ENCODE peak calls at places on chromosomes 3 and 15, in nine cellular contexts. M is HT1080; G is nephron progenitor cell; K is GM23248; W is substantia nigra; Z is AG04450; N is natural killer cell treated with Interleukin-12 subunit alpha and Interleukin-12 subunit beta and Interleukin-15 and Interleukin-18, amount 100 ng/mL, for 72 hours; I is stimulated activated CD8-positive, alpha-beta memory T cell treated with anti-CD3 and anti-CD28 coated beads, Interleukin-4, amount 100 ng/mL, for 1 hour; A is psoas muscle. L is an unnamed sample.

GRCh38 chr3:16605966-16606365 is 743 bp upstream of the DAZL start:
- DNase-seq in M (no peak), G (no peak), K (no peak), W (no peak), Z (no peak), N (no peak), I (no peak), A (no peak), L (no peak)

GRCh38 chr3:49734752-49735151 is 11.0 kb upstream of the GMPPB start:
- DNase-seq in M (no peak), G (no peak), K (no peak), W (no peak), Z (no peak), N (no peak), I (no peak), A (no peak), L (no peak)

GRCh38 chr15:30065025-30065801 is 17.5 kb upstream of the GOLGA8J start:
- DNase-seq in M (peak), G (no peak), K (peak), W (no peak), Z (peak), N (no peak), I (no peak), A (no peak), L (no peak)

GRCh38 chr3:158405507-158405906 is 165.5 kb upstream of the MLF1 start:
- DNase-seq in M (no peak), G (no peak), K (no peak), W (no peak), Z (no peak), N (no peak), I (no peak), A (no peak), L (no peak)

GRCh38 chr3:187974857-187975257 is 179.1 kb upstream of the LPP start:
- DNase-seq in M (no peak), G (no peak), K (no peak), W (no peak), Z (no peak), N (no peak), I (no peak), A (no peak), L (no peak)

GRCh38 chr3:4506559-4507009 is 13.4 kb downstream of the ITPR1 start:
- DNase-seq in M (no peak), G (no peak), K (no peak), W (no peak), Z (no peak), N (no peak), I (no peak), A (no peak), L (no peak)

GRCh38 chr3:159200176-159200575 is 398.3 kb downstream of the MFSD1 start:
- DNase-seq in M (peak), G (no peak), K (peak), W (no peak), Z (peak), N (no peak), I (no peak), A (no peak), L (peak)

GRCh38 chr3:15800780-15801179 is 3.0 kb upstream of the ANKRD28 start:
- DNase-seq in M (no peak), G (no peak), K (no peak), W (no peak), Z (no peak), N (no peak), I (no peak), A (no peak), L (peak)

GRCh38 chr3:70916375-70917055 is 604.1 kb upstream of the MDFIC2 start:
- DNase-seq in M (peak), G (no peak), K (peak), W (no peak), Z (no peak), N (no peak), I (no peak), A (no peak), L (no peak)

GRCh38 chr15:86115138-86115801 is 35.6 kb downstream of the AGBL1 start:
- DNase-seq in M (no peak), G (no peak), K (no peak), W (no peak), Z (no peak), N (no peak), I (no peak), A (no peak), L (no peak)

GRCh38 chr3:136626448-136626847 is 125.7 kb downstream of the STAG1 start:
- DNase-seq in M (no peak), G (no peak), K (no peak), W (no peak), Z (no peak), N (no peak), I (no peak), A (no peak), L (peak)

GRCh38 chr3:150743508-150743907 is 19.5 kb downstream of the SIAH2 start:
- DNase-seq in M (peak), G (no peak), K (peak), W (no peak), Z (no peak), N (no peak), I (no peak), A (no peak), L (no peak)

GRCh38 chr3:64491843-64492242 is 196.0 kb downstream of the ADAMTS9 start:
- DNase-seq in M (no peak), G (no peak), K (no peak), W (no peak), Z (no peak), N (no peak), I (no peak), A (no peak), L (no peak)

GRCh38 chr15:37926136-37926535 is 8.3 kb upstream of the TMCO5A start:
- DNase-seq in M (no peak), G (no peak), K (no peak), W (no peak), Z (no peak), N (no peak), I (no peak), A (no peak), L (no peak)